ENCODE peak calls at places on chromosomes 12 and 14, in four cellular contexts. N is NCI-H82, T is NCI-H345, F is ovary. J is an unnamed sample.

GRCh38 chr14:95318870-95319311 is 817 bp downstream of the CLMN start:
- DNase-seq in F (peak), N (no peak), T (no peak), J (no peak)

GRCh38 chr14:80213602-80214001 is 2.3 kb upstream of the DIO2 start:
- DNase-seq in F (no peak), N (peak), T (peak), J (peak)

GRCh38 chr12:77120156-77120555 is 54.8 kb upstream of the E2F7 start:
- DNase-seq in F (no peak), T (no peak), N (no peak), J (peak)

GRCh38 chr12:121568503-121568902 is 12.3 kb downstream of the KDM2B start:
- DNase-seq in T (no peak), N (no peak), F (no peak), J (no peak)

GRCh38 chr12:131254374-131254773 is 300.7 kb downstream of the ADGRD1 start:
- DNase-seq in F (no peak), N (no peak), T (no peak), J (no peak)

GRCh38 chr12:119781804-119782203 is 95.3 kb downstream of the CIT start:
- DNase-seq in N (no peak), T (no peak), F (no peak), J (no peak)

GRCh38 chr12:74317078-74317581 is 220.5 kb upstream of the ATXN7L3B start:
- DNase-seq in T (peak), N (peak), F (peak), J (no peak)

GRCh38 chr14:103628684-103629502 is at the start of gene KLC1:
- DNase-seq in T (peak), N (peak), F (peak), J (peak)

GRCh38 chr12:72574138-72574537 is 302.0 kb downstream of the TRHDE start:
- DNase-seq in F (no peak), T (peak), N (no peak), J (no peak)

GRCh38 chr12:30200864-30201263 is 417.1 kb upstream of the TMTC1 start:
- DNase-seq in N (no peak), F (no peak), T (no peak), J (no peak)

GRCh38 chr12:116135209-116135930 is 142.1 kb downstream of the MED13L start:
- DNase-seq in T (peak), N (peak), F (no peak), J (peak)

GRCh38 chr14:95523051-95523817 is 6.8 kb upstream of the SYNE3 start:
- DNase-seq in N (no peak), T (no peak), F (no peak), J (no peak)

GRCh38 chr14:58151701-58152568 is at the start of gene ARMH4:
- DNase-seq in N (peak), F (peak), T (peak), J (peak)

GRCh38 chr14:81625343-81625742 is 91.7 kb upstream of the SEL1L start:
- DNase-seq in F (no peak), T (peak), N (peak), J (peak)

GRCh38 chr12:76083761-76084276 is 666 bp downstream of the NAP1L1 start:
- DNase-seq in T (peak), F (peak), N (peak), J (peak)

GRCh38 chr12:5797661-5798060 is 147.4 kb downstream of the ANO2 start:
- DNase-seq in F (no peak), N (no peak), T (no peak), J (no peak)

GRCh38 chr14:100271247-100271939 is 32.4 kb downstream of the YY1 start:
- DNase-seq in T (no peak), F (no peak), N (peak), J (peak)

GRCh38 chr12:46489951-46490388 is 117.4 kb upstream of the SLC38A2 start:
- DNase-seq in F (no peak), N (no peak), T (no peak), J (peak)

GRCh38 chr12:24600559-24600958 is 348.3 kb downstream of the BCAT1 start:
- DNase-seq in T (no peak), N (no peak), F (no peak), J (peak)

GRCh38 chr12:39329015-39329414 is 113.9 kb downstream of the KIF21A start:
- DNase-seq in T (no peak), F (no peak), N (no peak), J (peak)